ENCODE peak calls at places on chromosomes 11 and 22, in five cellular contexts. N is fibroblast of villous mesenchyme; H is NAMALWA; X is fibroblast of mammary gland; R is stimulated activated CD4-positive, alpha-beta T cell treated with anti-CD3 and anti-CD28 coated beads, Interleukin-4, amount 100 ng/mL, for 24 hours. D is an unnamed sample.

GRCh38 chr11:116730568-116730967 is 42.2 kb downstream of the BUD13 start:
- DNase-seq in N (no peak), H (no peak), X (peak), R (no peak), D (no peak)

GRCh38 chr22:49415219-49415951 is 412.3 kb downstream of the BRD1 start:
- DNase-seq in N (no peak), H (no peak), X (no peak), R (no peak), D (no peak)

GRCh38 chr11:113176971-113177370 is 137.4 kb upstream of the TTC12 start:
- DNase-seq in N (peak), H (no peak), X (peak), R (no peak), D (no peak)

GRCh38 chr11:80182906-80183305 is 742.1 kb upstream of the TENM4 start:
- DNase-seq in N (peak), H (no peak), X (no peak), R (no peak), D (no peak)

GRCh38 chr11:126311464-126312291 is 7.8 kb downstream of the DCPS start:
- DNase-seq in N (no peak), H (no peak), X (no peak), R (no peak), D (no peak)

GRCh38 chr11:48006301-48006992 is 26.1 kb downstream of the PTPRJ start:
- DNase-seq in N (no peak), H (no peak), X (peak), R (peak), D (no peak)

GRCh38 chr11:129291556-129291955 is 84.1 kb upstream of the BARX2 start:
- DNase-seq in N (no peak), H (no peak), X (no peak), R (no peak), D (no peak)

GRCh38 chr11:73445980-73446379 is 69.8 kb downstream of the RELT start:
- DNase-seq in N (peak), H (no peak), X (no peak), R (no peak), D (no peak)

GRCh38 chr22:29148036-29148435 is 57.7 kb upstream of the EMID1 start:
- DNase-seq in N (no peak), H (no peak), X (no peak), R (no peak), D (no peak)

GRCh38 chr11:121886005-121886739 is 229.8 kb downstream of the BLID start:
- DNase-seq in N (no peak), H (no peak), X (peak), R (no peak), D (no peak)

GRCh38 chr22:48234011-48234410 is 1471.6 kb downstream of the TBC1D22A start:
- DNase-seq in N (no peak), H (no peak), X (no peak), R (no peak), D (no peak)

GRCh38 chr11:111652184-111652583 is 49.9 kb downstream of the SIK2 start:
- DNase-seq in N (no peak), H (no peak), X (no peak), R (no peak), D (no peak)

GRCh38 chr22:48576333-48577013 is 1251.2 kb downstream of the BRD1 start:
- DNase-seq in N (no peak), H (no peak), X (no peak), R (no peak), D (no peak)

GRCh38 chr11:12330491-12331231 is 46.7 kb upstream of the PARVA start:
- DNase-seq in N (peak), H (no peak), X (no peak), R (no peak), D (no peak)

GRCh38 chr11:77217156-77217555 is 84.3 kb downstream of the GDPD4 start:
- DNase-seq in N (no peak), H (no peak), X (no peak), R (no peak), D (no peak)

GRCh38 chr11:118820412-118821357 is 29.7 kb upstream of the DDX6 start:
- DNase-seq in N (no peak), H (peak), X (peak), R (peak), D (peak)

GRCh38 chr11:12248330-12248729 is 129.0 kb upstream of the PARVA start:
- DNase-seq in N (peak), H (no peak), X (no peak), R (no peak), D (no peak)

GRCh38 chr11:122656073-122656630 is 630 bp downstream of the UBASH3B start:
- DNase-seq in N (peak), H (peak), X (peak), R (peak), D (no peak)

GRCh38 chr11:46489668-46490560 is 98.3 kb upstream of the CHRM4 start:
- DNase-seq in N (peak), H (peak), X (peak), R (peak), D (peak)

GRCh38 chr11:65887026-65887722 is 1.1 kb downstream of the FIBP start:
- DNase-seq in N (no peak), H (no peak), X (no peak), R (no peak), D (no peak)

GRCh38 chr11:126132319-126132718 is 69.7 kb upstream of the CDON start:
- DNase-seq in N (no peak), H (no peak), X (no peak), R (no peak), D (no peak)

GRCh38 chr11:105937738-105938137 is 84.3 kb downstream of the MSANTD4 start:
- DNase-seq in N (no peak), H (no peak), X (peak), R (no peak), D (no peak)

GRCh38 chr11:97224396-97224795 is 834.6 kb downstream of the JRKL start:
- DNase-seq in N (no peak), H (no peak), X (no peak), R (no peak), D (no peak)

GRCh38 chr11:43774786-43775185 is 94.2 kb downstream of the HSD17B12 start:
- DNase-seq in N (no peak), H (no peak), X (no peak), R (no peak), D (no peak)

GRCh38 chr11:35158371-35159081 is 19.6 kb downstream of the CD44 start:
- DNase-seq in N (peak), H (no peak), X (peak), R (no peak), D (no peak)

GRCh38 chr11:69241075-69241740 is 52.7 kb upstream of the MYEOV start:
- DNase-seq in N (no peak), H (no peak), X (no peak), R (no peak), D (no peak)

GRCh38 chr11:10659339-10660216 is 34.0 kb downstream of the IRAG1 start:
- DNase-seq in N (peak), H (no peak), X (peak), R (no peak), D (no peak)

GRCh38 chr11:48033918-48034341 is 53.6 kb downstream of the PTPRJ start:
- DNase-seq in N (no peak), H (no peak), X (no peak), R (no peak), D (no peak)

GRCh38 chr11:132058211-132058772 is 687.9 kb downstream of the NTM start:
- DNase-seq in N (peak), H (no peak), X (peak), R (no peak), D (no peak)

GRCh38 chr11:26827567-26828037 is 105.7 kb upstream of the SLC5A12 start:
- DNase-seq in N (peak), H (no peak), X (no peak), R (no peak), D (no peak)

D was measured in naive B cell.